ENCODE peak calls at places on chromosomes 6 and 20, in six cellular contexts. One of them, this sample, is unnamed.

GRCh38 chr6:144377586-144377985 is 92.5 kb downstream of the UTRN start:
- DNase-seq in H9: no peak
- DNase-seq in mesendoderm: no peak
- DNase-seq in mesenchymal stem cell: peak
- DNase-seq in IMR-90: peak
- DNase-seq in H1: no peak
- DNase-seq in this sample: no peak

GRCh38 chr20:25309395-25310267 is 61.7 kb downstream of the PYGB start:
- DNase-seq in H9: no peak
- DNase-seq in mesendoderm: peak
- DNase-seq in mesenchymal stem cell: peak
- DNase-seq in IMR-90: peak
- DNase-seq in H1: no peak
- DNase-seq in this sample: no peak

GRCh38 chr6:165045631-165046030 is 263.8 kb downstream of the C6orf118 start:
- DNase-seq in H9: no peak
- DNase-seq in mesendoderm: no peak
- DNase-seq in mesenchymal stem cell: no peak
- DNase-seq in IMR-90: no peak
- DNase-seq in H1: no peak
- DNase-seq in this sample: no peak

GRCh38 chr6:121333196-121333595 is 1.1 kb downstream of the TBC1D32 start:
- DNase-seq in H9: no peak
- DNase-seq in mesendoderm: no peak
- DNase-seq in mesenchymal stem cell: no peak
- DNase-seq in IMR-90: no peak
- DNase-seq in H1: no peak
- DNase-seq in this sample: no peak

GRCh38 chr20:16846011-16846410 is 97.9 kb downstream of the OTOR start:
- DNase-seq in H9: no peak
- DNase-seq in mesendoderm: no peak
- DNase-seq in mesenchymal stem cell: no peak
- DNase-seq in IMR-90: peak
- DNase-seq in H1: no peak
- DNase-seq in this sample: no peak

GRCh38 chr6:143236151-143236788 is 175.6 kb downstream of the AIG1 start:
- DNase-seq in H9: peak
- DNase-seq in mesendoderm: peak
- DNase-seq in mesenchymal stem cell: no peak
- DNase-seq in IMR-90: peak
- DNase-seq in H1: no peak
- DNase-seq in this sample: no peak

GRCh38 chr6:11858439-11858838 is 79.8 kb upstream of the ADTRP start:
- DNase-seq in H9: no peak
- DNase-seq in mesendoderm: no peak
- DNase-seq in mesenchymal stem cell: no peak
- DNase-seq in IMR-90: no peak
- DNase-seq in H1: no peak
- DNase-seq in this sample: no peak

GRCh38 chr6:123803862-123804681 is at the start of gene NKAIN2:
- DNase-seq in H9: peak
- DNase-seq in mesendoderm: peak
- DNase-seq in mesenchymal stem cell: peak
- DNase-seq in IMR-90: no peak
- DNase-seq in H1: no peak
- DNase-seq in this sample: peak

GRCh38 chr6:166910601-166911000 is 45.7 kb downstream of the RNASET2 start:
- DNase-seq in H9: no peak
- DNase-seq in mesendoderm: no peak
- DNase-seq in mesenchymal stem cell: no peak
- DNase-seq in IMR-90: peak
- DNase-seq in H1: no peak
- DNase-seq in this sample: no peak

GRCh38 chr6:153852481-153852880 is 186.6 kb upstream of the OPRM1 start:
- DNase-seq in H9: no peak
- DNase-seq in mesendoderm: no peak
- DNase-seq in mesenchymal stem cell: peak
- DNase-seq in IMR-90: no peak
- DNase-seq in H1: no peak
- DNase-seq in this sample: no peak

GRCh38 chr20:37387519-37388269 is 41.8 kb downstream of the SRC start:
- DNase-seq in H9: no peak
- DNase-seq in mesendoderm: no peak
- DNase-seq in mesenchymal stem cell: no peak
- DNase-seq in IMR-90: no peak
- DNase-seq in H1: no peak
- DNase-seq in this sample: no peak

GRCh38 chr20:56171087-56172012 is 77.2 kb upstream of the MC3R start:
- DNase-seq in H9: no peak
- DNase-seq in mesendoderm: peak
- DNase-seq in mesenchymal stem cell: no peak
- DNase-seq in IMR-90: no peak
- DNase-seq in H1: no peak
- DNase-seq in this sample: no peak

GRCh38 chr20:50306478-50307423 is 116.1 kb downstream of the CEBPB start:
- DNase-seq in H9: no peak
- DNase-seq in mesendoderm: no peak
- DNase-seq in mesenchymal stem cell: no peak
- DNase-seq in IMR-90: no peak
- DNase-seq in H1: no peak
- DNase-seq in this sample: no peak

GRCh38 chr6:20487669-20488375 is 46.4 kb upstream of the CDKAL1 start:
- DNase-seq in H9: no peak
- DNase-seq in mesendoderm: no peak
- DNase-seq in mesenchymal stem cell: no peak
- DNase-seq in IMR-90: peak
- DNase-seq in H1: no peak
- DNase-seq in this sample: no peak

GRCh38 chr6:168320661-168321060 is 1.1 kb upstream of the DACT2 start:
- DNase-seq in H9: no peak
- DNase-seq in mesendoderm: no peak
- DNase-seq in mesenchymal stem cell: no peak
- DNase-seq in IMR-90: no peak
- DNase-seq in H1: no peak
- DNase-seq in this sample: no peak

GRCh38 chr20:10922941-10923340 is 249.1 kb upstream of the JAG1 start:
- DNase-seq in H9: no peak
- DNase-seq in mesendoderm: peak
- DNase-seq in mesenchymal stem cell: peak
- DNase-seq in IMR-90: peak
- DNase-seq in H1: no peak
- DNase-seq in this sample: no peak

GRCh38 chr6:169420912-169421543 is 167.4 kb upstream of the THBS2 start:
- DNase-seq in H9: peak
- DNase-seq in mesendoderm: peak
- DNase-seq in mesenchymal stem cell: peak
- DNase-seq in IMR-90: peak
- DNase-seq in H1: no peak
- DNase-seq in this sample: no peak

GRCh38 chr20:61694666-61695065 is 371.0 kb downstream of the TAF4 start:
- DNase-seq in H9: no peak
- DNase-seq in mesendoderm: no peak
- DNase-seq in mesenchymal stem cell: no peak
- DNase-seq in IMR-90: no peak
- DNase-seq in H1: no peak
- DNase-seq in this sample: no peak

GRCh38 chr6:157235600-157236039 is 87.7 kb downstream of the TMEM242 start:
- DNase-seq in H9: peak
- DNase-seq in mesendoderm: peak
- DNase-seq in mesenchymal stem cell: peak
- DNase-seq in IMR-90: peak
- DNase-seq in H1: peak
- DNase-seq in this sample: peak

GRCh38 chr6:93105017-93105416 is 314.3 kb downstream of the EPHA7 start:
- DNase-seq in H9: no peak
- DNase-seq in mesendoderm: no peak
- DNase-seq in mesenchymal stem cell: peak
- DNase-seq in IMR-90: peak
- DNase-seq in H1: no peak
- DNase-seq in this sample: no peak

GRCh38 chr20:38665094-38665493 is 59.2 kb upstream of the SLC32A1 start:
- DNase-seq in H9: no peak
- DNase-seq in mesendoderm: peak
- DNase-seq in mesenchymal stem cell: no peak
- DNase-seq in IMR-90: no peak
- DNase-seq in H1: no peak
- DNase-seq in this sample: no peak

GRCh38 chr6:56938634-56939294 is 16.1 kb upstream of the BEND6 start:
- DNase-seq in H9: no peak
- DNase-seq in mesendoderm: peak
- DNase-seq in mesenchymal stem cell: peak
- DNase-seq in IMR-90: peak
- DNase-seq in H1: no peak
- DNase-seq in this sample: no peak

GRCh38 chr20:51961964-51962761 is 159.8 kb upstream of the SALL4 start:
- DNase-seq in H9: no peak
- DNase-seq in mesendoderm: no peak
- DNase-seq in mesenchymal stem cell: no peak
- DNase-seq in IMR-90: no peak
- DNase-seq in H1: no peak
- DNase-seq in this sample: no peak

GRCh38 chr6:43891072-43891870 is 121.3 kb downstream of the VEGFA start:
- DNase-seq in H9: peak
- DNase-seq in mesendoderm: peak
- DNase-seq in mesenchymal stem cell: no peak
- DNase-seq in IMR-90: no peak
- DNase-seq in H1: no peak
- DNase-seq in this sample: no peak

DNA sequence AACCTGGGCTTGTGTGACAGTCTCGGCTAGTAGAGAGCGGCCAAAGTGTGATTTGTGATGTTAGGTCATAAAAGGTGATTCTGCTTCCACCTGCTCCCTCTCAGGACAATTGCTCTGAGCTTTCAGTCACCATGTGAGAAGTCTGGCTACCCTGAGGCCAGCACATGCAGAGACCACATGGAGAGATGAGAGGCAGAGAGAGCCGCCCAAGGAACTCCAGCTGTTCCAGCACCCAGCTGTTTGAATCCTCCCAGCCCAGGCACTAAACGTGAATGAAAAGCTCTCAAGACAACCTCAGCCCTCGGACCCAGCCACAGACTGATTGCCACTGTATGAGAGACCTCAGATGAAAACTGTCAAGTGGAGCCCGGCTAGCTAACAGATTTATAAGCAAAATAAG is 143.4 kb upstream of the EEF1E1 start:
- DNase-seq in H9: no peak
- DNase-seq in mesendoderm: no peak
- DNase-seq in mesenchymal stem cell: no peak
- DNase-seq in IMR-90: no peak
- DNase-seq in H1: no peak
- DNase-seq in this sample: no peak
- H2BK15ac ChIP-seq in H9: no peak
- H2BK15ac ChIP-seq in mesendoderm: no peak
- H2BK15ac ChIP-seq in mesenchymal stem cell: no peak
- H2BK15ac ChIP-seq in IMR-90: no peak
- H2BK15ac ChIP-seq in H1: no peak
- H2BK15ac ChIP-seq in this sample: no peak

GRCh38 chr6:110233769-110234374 is 53.6 kb downstream of the CDC40 start:
- DNase-seq in H9: no peak
- DNase-seq in mesendoderm: no peak
- DNase-seq in mesenchymal stem cell: peak
- DNase-seq in IMR-90: peak
- DNase-seq in H1: no peak
- DNase-seq in this sample: no peak

GRCh38 chr6:110232456-110232855 is 52.2 kb downstream of the CDC40 start:
- DNase-seq in H9: no peak
- DNase-seq in mesendoderm: no peak
- DNase-seq in mesenchymal stem cell: no peak
- DNase-seq in IMR-90: peak
- DNase-seq in H1: no peak
- DNase-seq in this sample: no peak
- H3K27ac ChIP-seq in H9: no peak
- H3K27ac ChIP-seq in mesendoderm: no peak
- H3K27ac ChIP-seq in mesenchymal stem cell: no peak
- H3K27ac ChIP-seq in IMR-90: peak
- H3K27ac ChIP-seq in H1: no peak
- H3K27ac ChIP-seq in this sample: no peak

DNA sequence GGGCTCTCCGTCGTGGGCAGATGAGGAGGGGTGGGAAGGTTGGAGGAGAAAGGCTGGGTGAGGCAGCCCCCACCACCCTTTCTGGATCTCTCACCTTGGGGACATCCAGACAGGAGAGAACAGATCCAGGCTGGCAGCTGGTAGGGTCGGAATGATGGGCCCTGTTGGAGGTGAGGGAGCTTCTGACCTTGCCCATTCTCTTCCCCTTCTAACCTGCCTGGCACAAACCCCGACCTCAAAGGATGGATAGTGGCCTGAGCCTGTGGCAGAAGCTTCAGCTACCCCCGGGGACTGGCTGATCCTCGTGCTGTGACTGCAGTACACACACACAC is 6.0 kb upstream of the NPBWR2 start:
- DNase-seq in H9: no peak
- DNase-seq in mesendoderm: no peak
- DNase-seq in mesenchymal stem cell: no peak
- DNase-seq in IMR-90: no peak
- DNase-seq in H1: no peak
- DNase-seq in this sample: no peak
- H2BK15ac ChIP-seq in H9: no peak
- H2BK15ac ChIP-seq in mesendoderm: no peak
- H2BK15ac ChIP-seq in mesenchymal stem cell: no peak
- H2BK15ac ChIP-seq in IMR-90: no peak
- H2BK15ac ChIP-seq in H1: peak
- H2BK15ac ChIP-seq in this sample: peak

DNA sequence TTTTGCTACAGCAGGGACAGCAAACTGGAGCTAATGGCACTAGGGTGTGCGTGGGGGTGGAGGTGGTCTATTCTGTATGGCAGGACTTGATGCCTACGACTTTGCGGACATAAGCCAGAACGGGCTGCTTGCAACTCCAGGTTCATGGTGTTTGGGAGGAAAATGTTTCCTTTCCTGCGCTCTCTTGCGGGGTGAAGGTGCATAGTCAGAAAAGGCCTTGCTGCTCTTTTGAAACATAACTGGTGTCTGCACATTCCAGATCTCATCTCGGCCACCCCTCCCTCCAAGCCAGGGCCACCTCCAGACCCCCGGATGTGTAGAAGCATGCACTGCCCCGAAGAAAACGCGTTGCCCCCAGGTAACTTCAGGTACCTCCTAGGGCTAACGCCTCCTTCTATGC is 8.1 kb downstream of the FOXA2 start:
- DNase-seq in H9: no peak
- DNase-seq in mesendoderm: peak
- DNase-seq in mesenchymal stem cell: no peak
- DNase-seq in IMR-90: no peak
- DNase-seq in H1: no peak
- DNase-seq in this sample: no peak
- H3K27ac ChIP-seq in H9: no peak
- H3K27ac ChIP-seq in mesendoderm: peak
- H3K27ac ChIP-seq in mesenchymal stem cell: no peak
- H3K27ac ChIP-seq in IMR-90: no peak
- H3K27ac ChIP-seq in H1: no peak
- H3K27ac ChIP-seq in this sample: no peak

DNA sequence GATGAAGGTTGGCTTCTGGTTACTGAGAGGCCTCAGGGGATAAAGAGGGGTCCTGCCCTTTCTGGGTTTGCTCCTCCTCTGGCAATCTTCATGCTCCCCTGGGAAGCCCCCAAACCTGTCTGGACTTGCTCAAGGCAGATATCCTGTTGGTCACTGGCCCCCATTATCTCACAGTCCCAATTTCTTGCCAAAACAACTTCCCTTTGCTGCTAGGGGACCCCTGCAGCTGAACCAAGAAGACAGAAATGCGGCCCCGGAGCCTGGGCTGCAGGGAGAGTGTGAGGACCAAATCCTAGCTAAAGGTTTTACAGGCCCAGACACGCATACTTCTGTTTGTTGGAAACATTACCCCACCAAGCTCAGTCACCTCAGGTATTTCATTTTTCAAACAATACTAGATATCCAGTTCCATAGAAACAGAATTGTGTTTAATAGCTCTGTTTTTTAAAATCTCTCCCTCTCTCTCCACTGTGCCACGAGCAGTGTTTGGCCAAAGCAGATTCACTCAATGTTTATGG is 63.4 kb upstream of the MRPS10 start:
- DNase-seq in H9: no peak
- DNase-seq in mesendoderm: no peak
- DNase-seq in mesenchymal stem cell: no peak
- DNase-seq in IMR-90: no peak
- DNase-seq in H1: no peak
- DNase-seq in this sample: no peak
- H2BK15ac ChIP-seq in H9: no peak
- H2BK15ac ChIP-seq in mesendoderm: no peak
- H2BK15ac ChIP-seq in mesenchymal stem cell: no peak
- H2BK15ac ChIP-seq in IMR-90: peak
- H2BK15ac ChIP-seq in H1: no peak
- H2BK15ac ChIP-seq in this sample: no peak